ENCODE peak calls at places on chromosomes 11 and 22, in eight cellular contexts. One of them, this sample, is unnamed.

GRCh38 chr22:47168441-47168840 is 406.0 kb downstream of the TBC1D22A start:
- DNase-seq in keratinocyte: no peak
- DNase-seq in caudate nucleus: no peak
- DNase-seq in GM23248: no peak
- DNase-seq in GM23338: no peak
- DNase-seq in transverse colon: peak
- DNase-seq in tibial artery: no peak
- DNase-seq in cardiac muscle cell: no peak
- DNase-seq in this sample: peak

GRCh38 chr22:43570531-43571144 is 158.8 kb downstream of the MPPED1 start:
- DNase-seq in keratinocyte: no peak
- DNase-seq in caudate nucleus: no peak
- DNase-seq in GM23248: no peak
- DNase-seq in GM23338: peak
- DNase-seq in transverse colon: no peak
- DNase-seq in tibial artery: no peak
- DNase-seq in cardiac muscle cell: no peak
- DNase-seq in this sample: no peak

GRCh38 chr11:69928124-69928523 is 108.9 kb upstream of the FGF3 start:
- DNase-seq in keratinocyte: no peak
- DNase-seq in caudate nucleus: no peak
- DNase-seq in GM23248: no peak
- DNase-seq in GM23338: no peak
- DNase-seq in transverse colon: no peak
- DNase-seq in tibial artery: no peak
- DNase-seq in cardiac muscle cell: no peak
- DNase-seq in this sample: peak

GRCh38 chr11:129143335-129143734 is 48.8 kb downstream of the ARHGAP32 start:
- DNase-seq in keratinocyte: peak
- DNase-seq in caudate nucleus: peak
- DNase-seq in GM23248: peak
- DNase-seq in GM23338: no peak
- DNase-seq in transverse colon: peak
- DNase-seq in tibial artery: peak
- DNase-seq in cardiac muscle cell: peak
- DNase-seq in this sample: peak

GRCh38 chr11:120180571-120181445 is 30.0 kb upstream of the OAF start:
- DNase-seq in keratinocyte: no peak
- DNase-seq in caudate nucleus: no peak
- DNase-seq in GM23248: peak
- DNase-seq in GM23338: peak
- DNase-seq in transverse colon: no peak
- DNase-seq in tibial artery: peak
- DNase-seq in cardiac muscle cell: peak
- DNase-seq in this sample: no peak

GRCh38 chr11:57547854-57548377 is 10.5 kb downstream of the SMTNL1 start:
- DNase-seq in keratinocyte: no peak
- DNase-seq in caudate nucleus: no peak
- DNase-seq in GM23248: peak
- DNase-seq in GM23338: no peak
- DNase-seq in transverse colon: no peak
- DNase-seq in tibial artery: no peak
- DNase-seq in cardiac muscle cell: no peak
- DNase-seq in this sample: no peak

GRCh38 chr11:63884191-63884590 is 32.8 kb downstream of the RCOR2 start:
- DNase-seq in keratinocyte: no peak
- DNase-seq in caudate nucleus: no peak
- DNase-seq in GM23248: no peak
- DNase-seq in GM23338: no peak
- DNase-seq in transverse colon: no peak
- DNase-seq in tibial artery: no peak
- DNase-seq in cardiac muscle cell: no peak
- DNase-seq in this sample: no peak

GRCh38 chr11:19579957-19580356 is 132.7 kb upstream of the NAV2 start:
- DNase-seq in keratinocyte: no peak
- DNase-seq in caudate nucleus: no peak
- DNase-seq in GM23248: no peak
- DNase-seq in GM23338: no peak
- DNase-seq in transverse colon: no peak
- DNase-seq in tibial artery: no peak
- DNase-seq in cardiac muscle cell: no peak
- DNase-seq in this sample: no peak

GRCh38 chr11:102385053-102385976 is 38.3 kb downstream of the BIRC2 start:
- DNase-seq in keratinocyte: no peak
- DNase-seq in caudate nucleus: no peak
- DNase-seq in GM23248: no peak
- DNase-seq in GM23338: no peak
- DNase-seq in transverse colon: no peak
- DNase-seq in tibial artery: no peak
- DNase-seq in cardiac muscle cell: no peak
- DNase-seq in this sample: no peak

GRCh38 chr11:66118847-66119246 is 48.8 kb downstream of the PACS1 start:
- DNase-seq in keratinocyte: no peak
- DNase-seq in caudate nucleus: no peak
- DNase-seq in GM23248: no peak
- DNase-seq in GM23338: no peak
- DNase-seq in transverse colon: no peak
- DNase-seq in tibial artery: no peak
- DNase-seq in cardiac muscle cell: peak
- DNase-seq in this sample: no peak

GRCh38 chr11:66121453-66121852 is 51.4 kb downstream of the PACS1 start:
- DNase-seq in keratinocyte: no peak
- DNase-seq in caudate nucleus: no peak
- DNase-seq in GM23248: no peak
- DNase-seq in GM23338: no peak
- DNase-seq in transverse colon: no peak
- DNase-seq in tibial artery: no peak
- DNase-seq in cardiac muscle cell: no peak
- DNase-seq in this sample: no peak

GRCh38 chr11:66116576-66117361 is 46.7 kb downstream of the PACS1 start:
- DNase-seq in keratinocyte: no peak
- DNase-seq in caudate nucleus: no peak
- DNase-seq in GM23248: no peak
- DNase-seq in GM23338: no peak
- DNase-seq in transverse colon: no peak
- DNase-seq in tibial artery: no peak
- DNase-seq in cardiac muscle cell: no peak
- DNase-seq in this sample: no peak

GRCh38 chr11:66115638-66116410 is 45.8 kb downstream of the PACS1 start:
- DNase-seq in keratinocyte: no peak
- DNase-seq in caudate nucleus: no peak
- DNase-seq in GM23248: no peak
- DNase-seq in GM23338: no peak
- DNase-seq in transverse colon: no peak
- DNase-seq in tibial artery: no peak
- DNase-seq in cardiac muscle cell: peak
- DNase-seq in this sample: no peak

DNA sequence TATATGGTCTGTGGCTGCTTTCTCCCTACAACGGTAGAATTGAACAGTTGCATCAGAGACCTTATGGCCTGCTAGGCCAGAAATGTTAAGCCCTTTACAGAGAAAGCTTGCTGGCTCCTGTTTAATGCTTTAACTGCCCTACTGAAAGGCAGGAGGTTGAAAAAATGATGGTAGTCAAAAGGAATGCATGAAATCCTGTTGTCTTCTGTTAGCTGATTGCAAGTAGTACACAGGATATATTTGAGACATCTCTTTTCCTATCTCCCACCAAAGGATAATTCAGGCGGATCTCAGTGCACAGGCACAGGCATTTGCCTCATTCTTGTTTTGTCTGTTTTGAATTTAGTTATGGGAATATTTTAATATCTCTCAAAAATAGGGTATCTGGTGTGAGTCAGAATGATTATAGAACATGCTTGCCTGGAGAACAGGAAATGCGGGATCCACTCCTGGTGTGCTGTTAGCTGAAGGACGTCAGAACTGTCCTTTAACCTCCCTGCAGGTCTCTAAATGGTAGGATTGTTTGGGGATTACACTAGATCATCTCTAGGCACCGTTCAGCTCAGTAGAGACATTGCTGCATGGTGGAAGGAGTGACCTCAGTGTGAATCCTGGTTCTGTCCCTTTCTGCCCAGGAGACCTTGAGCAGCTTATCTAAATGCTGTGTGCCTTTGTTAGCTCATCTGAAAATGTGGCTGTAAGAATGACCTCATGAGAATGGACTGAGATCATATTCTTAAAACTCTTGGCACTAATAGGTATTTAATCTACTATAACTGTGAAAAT is 49.5 kb downstream of the PACS1 start:
- DNase-seq in keratinocyte: no peak
- DNase-seq in caudate nucleus: no peak
- DNase-seq in GM23248: peak
- DNase-seq in GM23338: peak
- DNase-seq in transverse colon: no peak
- DNase-seq in tibial artery: no peak
- DNase-seq in cardiac muscle cell: peak
- DNase-seq in this sample: no peak
- H3K27ac ChIP-seq in keratinocyte: peak
- H3K27ac ChIP-seq in caudate nucleus: no peak
- H3K27ac ChIP-seq in GM23248: peak
- H3K27ac ChIP-seq in GM23338: no peak
- H3K27ac ChIP-seq in transverse colon: peak
- H3K27ac ChIP-seq in tibial artery: peak
- H3K27ac ChIP-seq in cardiac muscle cell: peak
- H3K27ac ChIP-seq in this sample: no peak

GRCh38 chr11:13694115-13694514 is 25.6 kb downstream of the FAR1 start:
- DNase-seq in keratinocyte: no peak
- DNase-seq in caudate nucleus: no peak
- DNase-seq in GM23248: no peak
- DNase-seq in GM23338: no peak
- DNase-seq in transverse colon: no peak
- DNase-seq in tibial artery: no peak
- DNase-seq in cardiac muscle cell: no peak
- DNase-seq in this sample: no peak
- H3K27ac ChIP-seq in keratinocyte: no peak
- H3K27ac ChIP-seq in caudate nucleus: no peak
- H3K27ac ChIP-seq in GM23248: no peak
- H3K27ac ChIP-seq in GM23338: no peak
- H3K27ac ChIP-seq in transverse colon: no peak
- H3K27ac ChIP-seq in tibial artery: no peak
- H3K27ac ChIP-seq in cardiac muscle cell: no peak
- H3K27ac ChIP-seq in this sample: no peak

DNA sequence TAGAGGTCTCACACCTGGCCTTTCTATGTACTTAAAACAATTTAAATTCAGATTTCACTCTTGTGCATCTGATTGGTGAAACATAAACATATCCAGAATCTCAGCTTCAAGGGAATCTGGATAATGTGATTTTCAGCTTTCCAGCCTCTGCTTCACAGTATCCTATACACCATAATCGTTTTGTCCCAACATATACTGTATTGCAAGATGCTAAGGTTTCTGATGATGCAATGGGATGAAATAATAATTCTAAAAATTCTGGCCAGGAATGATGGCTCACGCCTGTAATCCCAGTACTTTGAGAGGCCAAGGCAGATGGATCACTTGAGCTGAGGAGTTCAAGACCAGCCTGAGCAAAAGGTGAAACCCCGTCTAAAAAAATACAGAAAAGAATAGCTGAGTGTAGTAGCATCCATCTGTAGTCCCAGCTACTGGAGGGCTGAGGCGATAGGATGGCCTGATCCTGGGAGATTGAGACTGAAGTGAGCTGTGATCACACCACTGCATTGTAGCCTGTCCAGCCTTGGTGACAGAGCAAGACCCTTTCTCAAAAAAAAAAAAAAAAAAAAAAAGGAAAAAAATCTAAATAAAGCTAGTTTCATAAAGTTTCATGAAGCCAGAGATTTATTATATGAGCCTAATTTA is 41.0 kb upstream of the CTSC start:
- DNase-seq in keratinocyte: no peak
- DNase-seq in caudate nucleus: no peak
- DNase-seq in GM23248: peak
- DNase-seq in GM23338: no peak
- DNase-seq in transverse colon: no peak
- DNase-seq in tibial artery: no peak
- DNase-seq in cardiac muscle cell: no peak
- DNase-seq in this sample: no peak
- H3K27ac ChIP-seq in keratinocyte: no peak
- H3K27ac ChIP-seq in caudate nucleus: no peak
- H3K27ac ChIP-seq in GM23248: no peak
- H3K27ac ChIP-seq in GM23338: no peak
- H3K27ac ChIP-seq in transverse colon: no peak
- H3K27ac ChIP-seq in tibial artery: no peak
- H3K27ac ChIP-seq in cardiac muscle cell: no peak
- H3K27ac ChIP-seq in this sample: no peak

GRCh38 chr11:61699737-61700160 is 19.6 kb downstream of the DAGLA start:
- DNase-seq in keratinocyte: no peak
- DNase-seq in caudate nucleus: peak
- DNase-seq in GM23248: no peak
- DNase-seq in GM23338: no peak
- DNase-seq in transverse colon: peak
- DNase-seq in tibial artery: no peak
- DNase-seq in cardiac muscle cell: no peak
- DNase-seq in this sample: peak
- H3K27ac ChIP-seq in keratinocyte: no peak
- H3K27ac ChIP-seq in caudate nucleus: no peak
- H3K27ac ChIP-seq in GM23248: no peak
- H3K27ac ChIP-seq in GM23338: no peak
- H3K27ac ChIP-seq in transverse colon: peak
- H3K27ac ChIP-seq in tibial artery: no peak
- H3K27ac ChIP-seq in cardiac muscle cell: no peak
- H3K27ac ChIP-seq in this sample: peak

This sample was measured in psoas muscle.